ENCODE peak calls at places on chromosome 18, in four cellular contexts. V is T follicular helper cell, X is T1000, J is Daoy. G is an unnamed sample.

GRCh38 chr18:36706313-36706881 is 122.4 kb downstream of the TPGS2 start:
- DNase-seq in V (no peak), X (no peak), J (peak), G (no peak)

GRCh38 chr18:23307567-23308295 is 145.4 kb upstream of the RIOK3 start:
- DNase-seq in V (no peak), X (peak), J (peak), G (no peak)

GRCh38 chr18:39840406-39840805 is 2114.6 kb upstream of the PIK3C3 start:
- DNase-seq in V (no peak), X (no peak), J (no peak), G (no peak)

GRCh38 chr18:302097-302496 is 34.2 kb upstream of the THOC1 start:
- DNase-seq in V (no peak), X (no peak), J (no peak), G (no peak)

GRCh38 chr18:9782073-9782857 is 74.2 kb downstream of the RAB31 start:
- DNase-seq in V (no peak), X (no peak), J (peak), G (no peak)

GRCh38 chr18:50853863-50854271 is 25.1 kb upstream of the ME2 start:
- DNase-seq in V (no peak), X (peak), J (peak), G (no peak)

GRCh38 chr18:7334973-7335568 is 104.2 kb downstream of the LRRC30 start:
- DNase-seq in V (no peak), X (no peak), J (no peak), G (no peak)

GRCh38 chr18:50268022-50268747 is 1.9 kb upstream of the CFAP53 start:
- DNase-seq in V (peak), X (peak), J (no peak), G (peak)

GRCh38 chr18:73235921-73236320 is 368.1 kb upstream of the NETO1 start:
- DNase-seq in V (no peak), X (no peak), J (no peak), G (no peak)

GRCh38 chr18:44848931-44849330 is 168.2 kb downstream of the SETBP1 start:
- DNase-seq in V (no peak), X (no peak), J (no peak), G (no peak)

GRCh38 chr18:48727685-48728084 is 188.9 kb downstream of the CTIF start:
- DNase-seq in V (no peak), X (no peak), J (no peak), G (no peak)

GRCh38 chr18:12326711-12327460 is 18.8 kb downstream of the TUBB6 start:
- DNase-seq in V (no peak), X (no peak), J (no peak), G (peak)

GRCh38 chr18:26536032-26536431 is 12.3 kb downstream of the KCTD1 start:
- DNase-seq in V (no peak), X (no peak), J (no peak), G (no peak)

GRCh38 chr18:61606759-61607158 is 273.5 kb downstream of the CDH20 start:
- DNase-seq in V (no peak), X (peak), J (peak), G (peak)

GRCh38 chr18:79936641-79937040 is 14.8 kb downstream of the SLC66A2 start:
- DNase-seq in V (no peak), X (no peak), J (no peak), G (no peak)

GRCh38 chr18:36889742-36890141 is 60.8 kb downstream of the KIAA1328 start:
- DNase-seq in V (no peak), X (no peak), J (no peak), G (no peak)

GRCh38 chr18:36366994-36367839 is 69.7 kb downstream of the FHOD3 start:
- DNase-seq in V (no peak), X (no peak), J (no peak), G (peak)

GRCh38 chr18:68417166-68417776 is 297.6 kb downstream of the TMX3 start:
- DNase-seq in V (no peak), X (no peak), J (no peak), G (no peak)

GRCh38 chr18:59063300-59063895 is 76.3 kb upstream of the SEC11C start:
- DNase-seq in V (no peak), X (no peak), J (no peak), G (no peak)

GRCh38 chr18:34834897-34835296 is 124.8 kb downstream of the DTNA start:
- DNase-seq in V (no peak), X (no peak), J (no peak), G (no peak)

GRCh38 chr18:12884521-12885323 is 685 bp upstream of the PTPN2 start:
- DNase-seq in V (no peak), X (no peak), J (no peak), G (no peak)

GRCh38 chr18:3972291-3972985 is 482.7 kb downstream of the DLGAP1 start:
- DNase-seq in V (no peak), X (no peak), J (peak), G (no peak)

GRCh38 chr18:26440644-26441043 is 107.7 kb downstream of the KCTD1 start:
- DNase-seq in V (no peak), X (no peak), J (no peak), G (no peak)

GRCh38 chr18:75041586-75041985 is 167.4 kb downstream of the PTGR3 start:
- DNase-seq in V (no peak), X (no peak), J (no peak), G (no peak)

GRCh38 chr18:58953627-58954026 is 89.0 kb downstream of the ZNF532 start:
- DNase-seq in V (no peak), X (no peak), J (peak), G (no peak)

GRCh38 chr18:58135170-58135569 is 91.1 kb downstream of the NEDD4L start:
- DNase-seq in V (no peak), X (no peak), J (peak), G (no peak)

GRCh38 chr18:47917923-47918610 is 12.4 kb downstream of the SMAD2 start:
- DNase-seq in V (no peak), X (no peak), J (no peak), G (no peak)

GRCh38 chr18:78986018-78986481 is 6.4 kb downstream of the SALL3 start:
- DNase-seq in V (no peak), X (no peak), J (peak), G (no peak)

GRCh38 chr18:3552305-3552704 is 102.3 kb downstream of the TGIF1 start:
- DNase-seq in V (no peak), X (no peak), J (no peak), G (no peak)

GRCh38 chr18:22451796-22452195 is 34.1 kb upstream of the CTAGE1 start:
- DNase-seq in V (no peak), X (no peak), J (no peak), G (no peak)

GRCh38 chr18:8794133-8794986 is 89.0 kb downstream of the MTCL1 start:
- DNase-seq in V (no peak), X (peak), J (peak), G (no peak)

GRCh38 chr18:62258606-62259005 is 66.5 kb upstream of the TNFRSF11A start:
- DNase-seq in V (no peak), X (no peak), J (no peak), G (no peak)

GRCh38 chr18:76993085-76993382 is 139.5 kb downstream of the MBP start:
- DNase-seq in V (no peak), X (no peak), J (no peak), G (no peak)

GRCh38 chr18:58455318-58455950 is 173.5 kb downstream of the ALPK2 start:
- DNase-seq in V (no peak), X (no peak), J (peak), G (no peak)

GRCh38 chr18:55546873-55547704 is 40.9 kb downstream of the TCF4 start:
- DNase-seq in V (no peak), X (peak), J (peak), G (no peak)

GRCh38 chr18:6624271-6624670 is 105.2 kb upstream of the ARHGAP28 start:
- DNase-seq in V (no peak), X (no peak), J (peak), G (no peak)

G was measured in Right ventricle myocardium inferior.